ENCODE peak calls at places on chromosome 15, in ten cellular contexts. E is right atrium auricular region, U is transverse colon, O is DND-41, N is HFF-Myc, S is upper lobe of right lung, R is stomach, Q is PC-3, M is HL-60, P is pancreas. Y is an unnamed sample.

GRCh38 chr15:47963265-47963664 is 157.5 kb upstream of the SLC24A5 start:
- DNase-seq in E (no peak), M (no peak), Q (no peak), U (no peak), N (no peak), O (no peak), P (peak; percentile 50), S (no peak), R (no peak), Y (no peak)

GRCh38 chr15:70093481-70094309 is 4.0 kb downstream of the TLE3 start:
- DNase-seq in U (peak; percentile 68), P (peak; percentile 61), Q (peak; percentile 89), R (peak; percentile 85), S (no peak), M (no peak), O (no peak), N (no peak), E (no peak), Y (no peak)

GRCh38 chr15:65371976-65372786 is 5.6 kb downstream of the IGDCC3 start:
- DNase-seq in P (no peak), N (no peak), E (no peak), S (peak; percentile 34), M (no peak), Q (no peak), O (no peak), R (no peak), U (no peak), Y (no peak)

GRCh38 chr15:66721501-66721937 is 19.5 kb downstream of the SMAD6 start:
- DNase-seq in M (no peak), U (no peak), O (peak; percentile 44), E (no peak), S (no peak), Q (peak; percentile 14), R (no peak), P (no peak), N (no peak), Y (no peak)

GRCh38 chr15:60589253-60589652 is 110.3 kb upstream of the ICE2 start:
- DNase-seq in O (no peak), Q (no peak), E (no peak), N (no peak), U (peak; percentile 46), S (no peak), P (no peak), M (no peak), R (no peak), Y (no peak)

GRCh38 chr15:43893956-43894355 is 67.2 kb downstream of the WDR76 start:
- DNase-seq in O (no peak), Q (no peak), S (no peak), U (no peak), E (no peak), P (peak; percentile 66), R (no peak), M (no peak), N (no peak), Y (no peak)

GRCh38 chr15:64157599-64158125 is 5.2 kb downstream of the PPIB start:
- DNase-seq in S (no peak), U (no peak), Q (no peak), O (no peak), M (no peak), R (no peak), N (no peak), P (no peak), E (no peak), Y (no peak)

GRCh38 chr15:60585743-60586708 is 107.1 kb upstream of the ICE2 start:
- DNase-seq in O (peak; percentile 57), P (peak; percentile 52), R (peak; percentile 61), S (no peak), Q (peak; percentile 74), M (no peak), E (peak; percentile 72), N (peak; percentile 53), U (peak; percentile 64), Y (peak; percentile 51)

GRCh38 chr15:83571820-83572707 is 81.9 kb upstream of the ADAMTSL3 start:
- DNase-seq in P (no peak), Q (peak; percentile 68), E (no peak), N (peak; percentile 7), S (no peak), U (no peak), O (no peak), M (no peak), R (no peak), Y (peak; percentile 61)

GRCh38 chr15:65804252-65804931 is 12.3 kb upstream of the DENND4A start:
- DNase-seq in Q (no peak), R (no peak), P (no peak), N (no peak), E (no peak), O (no peak), U (no peak), M (peak; percentile 88), S (no peak), Y (peak; percentile 48)

GRCh38 chr15:96326551-96327154 is 3.8 kb upstream of the NR2F2 start:
- DNase-seq in R (peak; percentile 61), E (no peak), U (peak; percentile 30), Q (peak; percentile 65), O (no peak), N (no peak), P (no peak), S (peak; percentile 78), M (no peak), Y (peak; percentile 53)

DNA sequence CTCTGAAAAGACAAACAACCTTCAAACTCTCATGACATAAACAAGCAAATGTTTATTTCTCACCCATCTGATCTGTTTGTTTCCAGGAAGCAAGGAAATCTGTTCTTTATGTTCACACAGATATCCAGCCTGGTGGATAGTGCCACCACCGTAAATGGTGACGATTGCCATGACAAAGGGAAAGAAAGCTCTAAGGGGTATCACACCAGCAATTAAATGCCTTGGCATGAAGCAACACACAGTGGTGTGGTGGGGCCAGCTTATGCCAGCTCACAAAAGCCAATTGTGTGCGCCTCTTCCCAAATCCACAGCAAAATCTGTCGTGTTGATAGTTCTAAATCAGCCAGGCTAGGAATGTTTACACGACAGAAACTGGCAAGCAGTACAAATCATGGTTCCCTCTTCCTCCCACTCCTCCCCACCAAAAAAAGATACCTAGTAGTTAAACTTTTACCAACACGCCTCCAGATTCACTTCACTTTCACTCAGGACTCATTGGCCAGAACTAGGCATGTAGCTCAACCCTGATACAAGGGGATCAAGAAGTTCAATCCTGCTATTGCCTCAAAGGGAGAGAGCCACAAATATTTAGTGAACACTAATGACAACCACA is 189.2 kb upstream of the SLCO3A1 start:
- DNase-seq in U (no peak), N (no peak), E (no peak), O (no peak), P (no peak), S (no peak), Q (no peak), M (no peak), R (no peak), Y (no peak)
- H3K4me3 ChIP-seq in U (no peak overlapping the region), N (no peak overlapping the region), E (no peak overlapping the region), O (no peak overlapping the region), P (no peak overlapping the region), S (no peak overlapping the region), Q (no peak overlapping the region), M (no peak overlapping the region), R (no peak overlapping the region), Y (no peak overlapping the region)

GRCh38 chr15:51649659-51650521 is 27.3 kb upstream of the DMXL2 start:
- DNase-seq in S (no peak), U (peak; percentile 19), N (peak; percentile 45), R (no peak), O (peak; percentile 54), M (no peak), Q (peak; percentile 77), E (no peak), P (peak; percentile 37), Y (peak; percentile 51)

GRCh38 chr15:51647128-51647562 is 24.6 kb upstream of the DMXL2 start:
- DNase-seq in P (peak; percentile 9), Q (peak; percentile 79), U (peak; percentile 56), S (no peak), N (peak; percentile 7), M (peak; percentile 61), O (no peak), E (no peak), R (peak; percentile 74), Y (peak; percentile 57)

GRCh38 chr15:51652084-51652668 is 29.1 kb upstream of the SCG3 start:
- DNase-seq in S (no peak), N (no peak), Q (no peak), U (no peak), P (no peak), E (no peak), O (no peak), R (no peak), M (no peak), Y (no peak)
- TF ChIP-seq CTCF in S (no peak), N (no peak), Q (no peak), U (no peak), P (no peak), E (no peak), O (no peak), R (no peak), M (no peak), Y (no peak)

GRCh38 chr15:78159395-78159794 is 10.2 kb downstream of the IDH3A start:
- DNase-seq in Q (no peak), O (no peak), S (no peak), R (no peak), N (no peak), M (no peak), P (no peak), E (no peak), U (no peak), Y (no peak)

GRCh38 chr15:78156653-78157052 is 7.5 kb downstream of the IDH3A start:
- DNase-seq in P (no peak), O (no peak), N (no peak), M (no peak), U (no peak), R (no peak), Q (peak; percentile 51), E (no peak), S (no peak), Y (no peak)

GRCh38 chr15:78155355-78155939 is 6.3 kb downstream of the IDH3A start:
- DNase-seq in E (no peak), Q (no peak), U (no peak), S (no peak), P (no peak), R (no peak), M (no peak), O (no peak), N (no peak), Y (no peak)

GRCh38 chr15:78157203-78157602 is 8.0 kb downstream of the IDH3A start:
- DNase-seq in Q (no peak), P (no peak), N (no peak), M (no peak), R (no peak), E (no peak), U (no peak), S (no peak), O (no peak), Y (no peak)

DNA sequence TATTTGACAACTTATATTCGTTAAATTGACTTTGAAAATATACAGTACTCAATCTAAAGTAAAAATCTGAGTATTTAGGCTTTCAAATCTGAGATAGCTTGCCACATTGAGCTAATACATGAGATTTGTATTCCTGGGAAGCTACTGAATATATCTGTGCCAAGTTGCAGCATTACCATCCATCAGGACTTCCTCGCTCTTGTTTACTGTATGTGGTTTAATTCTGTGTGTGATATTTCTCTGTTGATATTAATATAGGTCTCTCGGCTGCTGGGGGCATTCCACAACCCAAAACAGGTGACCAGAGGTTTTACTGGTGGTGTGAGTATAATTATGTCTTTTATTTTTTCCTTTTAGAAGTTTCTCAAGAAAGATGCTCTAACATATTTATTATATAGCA is 5.8 kb downstream of the IDH3A start:
- DNase-seq in S (no peak), U (no peak), E (no peak), N (no peak), M (no peak), O (no peak), R (no peak), P (no peak), Q (no peak), Y (no peak)
- H3K4me3 ChIP-seq in S (no peak overlapping the region), U (no peak overlapping the region), E (no peak overlapping the region), N (no peak overlapping the region), M (no peak overlapping the region), O (no peak overlapping the region), R (no peak overlapping the region), P (no peak overlapping the region), Q (no peak overlapping the region), Y (no peak overlapping the region)

GRCh38 chr15:58987501-58988010 is at the start of gene RNF111:
- DNase-seq in E (peak; percentile 88), P (peak; percentile 91), Q (peak; percentile 91), N (peak; percentile 91), S (peak; percentile 91), M (peak; percentile 96), O (peak; percentile 91), U (peak; percentile 93), R (peak; percentile 90), Y (peak; percentile 93)
- TF ChIP-seq CTCF in E (no peak), P (no peak), Q (no peak), N (no peak), S (no peak), M (no peak), O (no peak), U (no peak), R (no peak), Y (no peak)